ENCODE peak calls at places on chromosomes 11 and 22, in six cellular contexts. J is CD4-positive, alpha-beta T cell; Z is Calu3; E is skeletal muscle cell; I is dermis blood vessel endothelial cell; F is NCI-H774. A is an unnamed sample.

GRCh38 chr11:76615950-76616349 is 54.6 kb downstream of the LRRC32 start:
- DNase-seq in J (no peak), Z (no peak), E (no peak), I (peak), F (no peak), A (no peak)

GRCh38 chr22:47612136-47612910 is 849.9 kb downstream of the TBC1D22A start:
- DNase-seq in J (no peak), Z (no peak), E (no peak), I (no peak), F (no peak), A (no peak)

GRCh38 chr22:32650553-32651345 is 150.8 kb upstream of the TIMP3 start:
- DNase-seq in J (no peak), Z (no peak), E (no peak), I (no peak), F (no peak), A (no peak)

GRCh38 chr11:116418388-116419041 is 354.3 kb downstream of the BUD13 start:
- DNase-seq in J (no peak), Z (no peak), E (no peak), I (no peak), F (no peak), A (no peak)

GRCh38 chr11:20599424-20600346 is at the start of gene SLC6A5:
- DNase-seq in J (no peak), Z (peak), E (peak), I (peak), F (no peak), A (peak)

GRCh38 chr11:20887137-20887536 is 217.8 kb downstream of the NELL1 start:
- DNase-seq in J (no peak), Z (no peak), E (no peak), I (no peak), F (no peak), A (no peak)

GRCh38 chr11:3001496-3001895 is 9.4 kb upstream of the NAP1L4 start:
- DNase-seq in J (no peak), Z (no peak), E (no peak), I (no peak), F (no peak), A (no peak)

GRCh38 chr22:31897842-31898241 is 46.5 kb upstream of the YWHAH start:
- DNase-seq in J (no peak), Z (no peak), E (peak), I (no peak), F (no peak), A (no peak)

GRCh38 chr22:39254789-39255298 is 10.1 kb upstream of the PDGFB start:
- DNase-seq in J (no peak), Z (peak), E (no peak), I (peak), F (no peak), A (no peak)

GRCh38 chr11:114081641-114082414 is 22.3 kb downstream of the ZBTB16 start:
- DNase-seq in J (no peak), Z (no peak), E (peak), I (peak), F (no peak), A (no peak)

GRCh38 chr22:24423519-24424000 is 3.8 kb upstream of the ADORA2A start:
- DNase-seq in J (peak), Z (peak), E (no peak), I (peak), F (no peak), A (peak)

GRCh38 chr11:59801981-59802638 is 8.5 kb downstream of the MRPL16 start:
- DNase-seq in J (no peak), Z (no peak), E (no peak), I (peak), F (no peak), A (no peak)

GRCh38 chr11:103586756-103587155 is 449.7 kb upstream of the DDI1 start:
- DNase-seq in J (no peak), Z (no peak), E (no peak), I (peak), F (no peak), A (no peak)

GRCh38 chr11:123235687-123236261 is 40.7 kb upstream of the CLMP start:
- DNase-seq in J (no peak), Z (no peak), E (peak), I (no peak), F (no peak), A (no peak)

GRCh38 chr11:47130541-47130940 is 46.1 kb downstream of the ARFGAP2 start:
- DNase-seq in J (no peak), Z (no peak), E (peak), I (no peak), F (peak), A (no peak)

GRCh38 chr22:37639070-37639760 is at the start of gene SH3BP1:
- DNase-seq in J (no peak), Z (peak), E (no peak), I (no peak), F (no peak), A (peak)

GRCh38 chr22:33389927-33390326 is 331.7 kb upstream of the SYN3 start:
- DNase-seq in J (no peak), Z (no peak), E (no peak), I (no peak), F (no peak), A (no peak)

GRCh38 chr11:76335827-76336226 is 45.1 kb downstream of the THAP12 start:
- DNase-seq in J (no peak), Z (no peak), E (no peak), I (no peak), F (no peak), A (no peak)

GRCh38 chr11:15223318-15223717 is 108.6 kb downstream of the INSC start:
- DNase-seq in J (no peak), Z (no peak), E (peak), I (no peak), F (no peak), A (no peak)

GRCh38 chr11:44304091-44305084 is 5.6 kb downstream of the ALX4 start:
- DNase-seq in J (no peak), Z (no peak), E (no peak), I (peak), F (no peak), A (no peak)

GRCh38 chr22:30057375-30057774 is 22.9 kb upstream of the HORMAD2 start:
- DNase-seq in J (no peak), Z (no peak), E (no peak), I (no peak), F (no peak), A (no peak)

GRCh38 chr11:129861702-129862107 is 33.7 kb downstream of the NFRKB start:
- DNase-seq in J (no peak), Z (peak), E (peak), I (peak), F (no peak), A (peak)

GRCh38 chr11:4626207-4627105 is 10.8 kb upstream of the OR51D1 start:
- DNase-seq in J (no peak), Z (peak), E (peak), I (peak), F (peak), A (peak)

GRCh38 chr22:30869996-30870395 is 98.6 kb downstream of the MORC2 start:
- DNase-seq in J (no peak), Z (no peak), E (no peak), I (no peak), F (no peak), A (no peak)

GRCh38 chr11:100247701-100248100 is 439.4 kb upstream of the ARHGAP42 start:
- DNase-seq in J (no peak), Z (no peak), E (no peak), I (no peak), F (no peak), A (no peak)

GRCh38 chr11:46951864-46952263 is 15.3 kb downstream of the CSTPP1 start:
- DNase-seq in J (no peak), Z (no peak), E (no peak), I (peak), F (no peak), A (peak)

GRCh38 chr11:45896392-45897068 is 10.5 kb downstream of the FREY1 start:
- DNase-seq in J (no peak), Z (peak), E (no peak), I (no peak), F (peak), A (no peak)

GRCh38 chr11:11866203-11866602 is 24.4 kb downstream of the USP47 start:
- DNase-seq in J (no peak), Z (no peak), E (no peak), I (peak), F (no peak), A (no peak)

GRCh38 chr22:24417901-24418641 is 9.3 kb upstream of the ADORA2A start:
- DNase-seq in J (no peak), Z (no peak), E (no peak), I (no peak), F (no peak), A (no peak)